ENCODE peak calls at places on chromosome 11, in six cellular contexts. One of them, this sample, is unnamed.

GRCh38 chr11:131999084-131999483 is 628.7 kb downstream of the NTM start:
- DNase-seq in lower leg skin: no peak
- DNase-seq in tibial nerve: no peak
- DNase-seq in MM.1S: no peak
- DNase-seq in Calu3: no peak
- DNase-seq in SK-N-SH: no peak
- DNase-seq in this sample: no peak

GRCh38 chr11:66969584-66970205 is 5.4 kb upstream of the C11orf86 start:
- DNase-seq in lower leg skin: no peak
- DNase-seq in tibial nerve: no peak
- DNase-seq in MM.1S: no peak
- DNase-seq in Calu3: no peak
- DNase-seq in SK-N-SH: no peak
- DNase-seq in this sample: no peak

GRCh38 chr11:45432100-45432499 is 146.0 kb upstream of the SYT13 start:
- DNase-seq in lower leg skin: no peak
- DNase-seq in tibial nerve: no peak
- DNase-seq in MM.1S: no peak
- DNase-seq in Calu3: no peak
- DNase-seq in SK-N-SH: no peak
- DNase-seq in this sample: no peak

GRCh38 chr11:27217948-27218410 is 145.0 kb downstream of the CCDC34 start:
- DNase-seq in lower leg skin: no peak
- DNase-seq in tibial nerve: no peak
- DNase-seq in MM.1S: no peak
- DNase-seq in Calu3: no peak
- DNase-seq in SK-N-SH: no peak
- DNase-seq in this sample: no peak

GRCh38 chr11:27312110-27312509 is 50.9 kb downstream of the CCDC34 start:
- DNase-seq in lower leg skin: no peak
- DNase-seq in tibial nerve: no peak
- DNase-seq in MM.1S: no peak
- DNase-seq in Calu3: no peak
- DNase-seq in SK-N-SH: no peak
- DNase-seq in this sample: no peak

GRCh38 chr11:128904303-128904871 is 13.2 kb downstream of the KCNJ5 start:
- DNase-seq in lower leg skin: no peak
- DNase-seq in tibial nerve: no peak
- DNase-seq in MM.1S: no peak
- DNase-seq in Calu3: no peak
- DNase-seq in SK-N-SH: no peak
- DNase-seq in this sample: no peak

GRCh38 chr11:134640971-134641968 is 229.2 kb upstream of the B3GAT1 start:
- DNase-seq in lower leg skin: peak
- DNase-seq in tibial nerve: no peak
- DNase-seq in MM.1S: no peak
- DNase-seq in Calu3: no peak
- DNase-seq in SK-N-SH: no peak
- DNase-seq in this sample: no peak

GRCh38 chr11:133541331-133542095 is 9.2 kb upstream of the OPCML start:
- DNase-seq in lower leg skin: peak
- DNase-seq in tibial nerve: no peak
- DNase-seq in MM.1S: no peak
- DNase-seq in Calu3: no peak
- DNase-seq in SK-N-SH: no peak
- DNase-seq in this sample: no peak

GRCh38 chr11:655036-655726 is 18.1 kb downstream of the DRD4 start:
- DNase-seq in lower leg skin: no peak
- DNase-seq in tibial nerve: no peak
- DNase-seq in MM.1S: no peak
- DNase-seq in Calu3: peak
- DNase-seq in SK-N-SH: no peak
- DNase-seq in this sample: no peak

GRCh38 chr11:23727821-23728220 is 769.0 kb upstream of the LUZP2 start:
- DNase-seq in lower leg skin: no peak
- DNase-seq in tibial nerve: no peak
- DNase-seq in MM.1S: no peak
- DNase-seq in Calu3: peak
- DNase-seq in SK-N-SH: no peak
- DNase-seq in this sample: no peak

GRCh38 chr11:47399860-47400812 is 8.3 kb upstream of the SLC39A13 start:
- DNase-seq in lower leg skin: no peak
- DNase-seq in tibial nerve: no peak
- DNase-seq in MM.1S: peak
- DNase-seq in Calu3: no peak
- DNase-seq in SK-N-SH: peak
- DNase-seq in this sample: no peak

GRCh38 chr11:73201249-73201648 is 16.8 kb upstream of the P2RY2 start:
- DNase-seq in lower leg skin: peak
- DNase-seq in tibial nerve: no peak
- DNase-seq in MM.1S: no peak
- DNase-seq in Calu3: no peak
- DNase-seq in SK-N-SH: no peak
- DNase-seq in this sample: no peak

GRCh38 chr11:119774180-119774763 is 45.3 kb upstream of the NECTIN1 start:
- DNase-seq in lower leg skin: no peak
- DNase-seq in tibial nerve: no peak
- DNase-seq in MM.1S: peak
- DNase-seq in Calu3: peak
- DNase-seq in SK-N-SH: no peak
- DNase-seq in this sample: no peak

GRCh38 chr11:12729941-12730340 is 55.7 kb downstream of the TEAD1 start:
- DNase-seq in lower leg skin: no peak
- DNase-seq in tibial nerve: no peak
- DNase-seq in MM.1S: no peak
- DNase-seq in Calu3: no peak
- DNase-seq in SK-N-SH: no peak
- DNase-seq in this sample: no peak

GRCh38 chr11:18749681-18750319 is 23.8 kb upstream of the IGSF22 start:
- DNase-seq in lower leg skin: no peak
- DNase-seq in tibial nerve: no peak
- DNase-seq in MM.1S: no peak
- DNase-seq in Calu3: peak
- DNase-seq in SK-N-SH: peak
- DNase-seq in this sample: no peak

GRCh38 chr11:93329936-93330445 is 551 bp upstream of the DEUP1 start:
- DNase-seq in lower leg skin: no peak
- DNase-seq in tibial nerve: no peak
- DNase-seq in MM.1S: no peak
- DNase-seq in Calu3: no peak
- DNase-seq in SK-N-SH: peak
- DNase-seq in this sample: no peak

GRCh38 chr11:118572075-118572913 is at the start of gene ARCN1:
- DNase-seq in lower leg skin: peak
- DNase-seq in tibial nerve: peak
- DNase-seq in MM.1S: peak
- DNase-seq in Calu3: peak
- DNase-seq in SK-N-SH: peak
- DNase-seq in this sample: peak

GRCh38 chr11:118569670-118570069 is 2.5 kb upstream of the ARCN1 start:
- DNase-seq in lower leg skin: no peak
- DNase-seq in tibial nerve: no peak
- DNase-seq in MM.1S: no peak
- DNase-seq in Calu3: no peak
- DNase-seq in SK-N-SH: no peak
- DNase-seq in this sample: no peak

GRCh38 chr11:118570787-118571186 is 1.4 kb upstream of the ARCN1 start:
- DNase-seq in lower leg skin: no peak
- DNase-seq in tibial nerve: no peak
- DNase-seq in MM.1S: no peak
- DNase-seq in Calu3: no peak
- DNase-seq in SK-N-SH: no peak
- DNase-seq in this sample: no peak

GRCh38 chr11:118574636-118575035 is 2.4 kb downstream of the ARCN1 start:
- DNase-seq in lower leg skin: no peak
- DNase-seq in tibial nerve: no peak
- DNase-seq in MM.1S: no peak
- DNase-seq in Calu3: no peak
- DNase-seq in SK-N-SH: no peak
- DNase-seq in this sample: no peak

DNA sequence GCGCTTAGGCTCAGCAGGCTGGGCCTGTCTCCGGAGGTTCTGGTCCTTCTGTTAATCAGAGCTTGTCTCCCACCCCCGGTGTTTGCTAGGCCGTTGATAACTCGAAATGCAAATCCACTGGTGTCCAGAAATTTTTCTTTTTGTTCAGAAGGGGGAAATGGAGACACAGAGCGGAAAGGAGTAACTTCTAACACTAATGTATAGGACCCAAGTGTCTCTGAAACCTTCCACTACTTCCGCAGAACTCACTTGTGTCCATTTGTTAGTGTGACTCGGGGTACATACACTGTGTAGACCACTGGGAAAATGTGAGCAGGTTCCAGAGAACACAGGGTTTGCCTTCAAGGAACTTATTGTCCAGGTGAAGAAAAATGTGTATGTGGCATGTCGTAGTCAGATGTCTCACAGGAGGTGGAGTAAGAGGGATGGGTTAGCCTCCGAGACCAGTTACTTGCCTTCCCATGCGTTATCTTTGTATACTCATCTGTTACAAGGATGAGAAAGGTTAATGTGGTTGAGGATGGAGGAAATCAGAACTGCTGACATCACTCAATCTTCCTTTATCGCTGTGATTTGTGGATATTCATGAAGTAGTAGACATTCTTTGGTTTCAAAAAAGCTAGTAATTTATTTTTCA is 823 bp downstream of the ARCN1 start:
- DNase-seq in lower leg skin: no peak
- DNase-seq in tibial nerve: no peak
- DNase-seq in MM.1S: peak
- DNase-seq in Calu3: no peak
- DNase-seq in SK-N-SH: peak
- DNase-seq in this sample: no peak
- TF ChIP-seq CTCF in lower leg skin: no peak
- TF ChIP-seq CTCF in tibial nerve: no peak
- TF ChIP-seq CTCF in MM.1S: no peak
- TF ChIP-seq CTCF in Calu3: no peak
- TF ChIP-seq CTCF in SK-N-SH: no peak
- TF ChIP-seq CTCF in this sample: no peak

GRCh38 chr11:105641433-105641832 is 31.6 kb downstream of the GRIA4 start:
- DNase-seq in lower leg skin: no peak
- DNase-seq in tibial nerve: no peak
- DNase-seq in MM.1S: no peak
- DNase-seq in Calu3: no peak
- DNase-seq in SK-N-SH: no peak
- DNase-seq in this sample: no peak
- TF ChIP-seq CTCF in lower leg skin: no peak
- TF ChIP-seq CTCF in tibial nerve: no peak
- TF ChIP-seq CTCF in MM.1S: no peak
- TF ChIP-seq CTCF in Calu3: no peak
- TF ChIP-seq CTCF in SK-N-SH: no peak
- TF ChIP-seq CTCF in this sample: no peak

GRCh38 chr11:2360081-2360642 is 16.9 kb upstream of the CD81 start:
- DNase-seq in lower leg skin: no peak
- DNase-seq in tibial nerve: no peak
- DNase-seq in MM.1S: no peak
- DNase-seq in Calu3: no peak
- DNase-seq in SK-N-SH: no peak
- DNase-seq in this sample: no peak
- TF ChIP-seq CTCF in lower leg skin: no peak
- TF ChIP-seq CTCF in tibial nerve: no peak
- TF ChIP-seq CTCF in MM.1S: no peak
- TF ChIP-seq CTCF in Calu3: no peak
- TF ChIP-seq CTCF in SK-N-SH: no peak
- TF ChIP-seq CTCF in this sample: no peak

GRCh38 chr11:69745201-69745600 is 29.9 kb downstream of the FGF4 start:
- DNase-seq in lower leg skin: no peak
- DNase-seq in tibial nerve: no peak
- DNase-seq in MM.1S: no peak
- DNase-seq in Calu3: no peak
- DNase-seq in SK-N-SH: no peak
- DNase-seq in this sample: no peak
- TF ChIP-seq CTCF in lower leg skin: no peak
- TF ChIP-seq CTCF in tibial nerve: no peak
- TF ChIP-seq CTCF in MM.1S: no peak
- TF ChIP-seq CTCF in Calu3: no peak
- TF ChIP-seq CTCF in SK-N-SH: no peak
- TF ChIP-seq CTCF in this sample: no peak

This sample was measured in natural killer cell.